ENCODE peak calls at places on chromosome 4, in five cellular contexts. One of them, this sample, is unnamed.

GRCh38 chr4:120749445-120750151 is 172.9 kb downstream of the PRDM5 start:
- DNase-seq in A549: no peak
- DNase-seq in K562: no peak
- DNase-seq in H1: no peak
- DNase-seq in HepG2: no peak
- DNase-seq in this sample: peak

GRCh38 chr4:171353535-171353934 is 459.7 kb upstream of the GALNTL6 start:
- DNase-seq in H1: no peak
- DNase-seq in A549: no peak
- DNase-seq in HepG2: no peak
- DNase-seq in K562: no peak
- DNase-seq in this sample: no peak

GRCh38 chr4:185265942-185266341 is 56.5 kb downstream of the SNX25 start:
- DNase-seq in H1: no peak
- DNase-seq in HepG2: no peak
- DNase-seq in A549: no peak
- DNase-seq in K562: no peak
- DNase-seq in this sample: peak

GRCh38 chr4:24770111-24770584 is 25.2 kb upstream of the SOD3 start:
- DNase-seq in HepG2: no peak
- DNase-seq in K562: no peak
- DNase-seq in A549: no peak
- DNase-seq in H1: peak
- DNase-seq in this sample: peak

GRCh38 chr4:164872481-164872880 is 4.5 kb upstream of the APELA start:
- DNase-seq in A549: no peak
- DNase-seq in K562: no peak
- DNase-seq in H1: no peak
- DNase-seq in HepG2: no peak
- DNase-seq in this sample: no peak

GRCh38 chr4:97917115-97917514 is 226.2 kb downstream of the STPG2 start:
- DNase-seq in A549: no peak
- DNase-seq in H1: no peak
- DNase-seq in K562: no peak
- DNase-seq in HepG2: no peak
- DNase-seq in this sample: no peak

GRCh38 chr4:87758278-87758677 is 41.1 kb upstream of the IBSP start:
- DNase-seq in K562: no peak
- DNase-seq in HepG2: no peak
- DNase-seq in A549: no peak
- DNase-seq in H1: no peak
- DNase-seq in this sample: no peak

GRCh38 chr4:1294424-1294823 is 4.7 kb downstream of the MAEA start:
- DNase-seq in A549: no peak
- DNase-seq in H1: no peak
- DNase-seq in K562: no peak
- DNase-seq in HepG2: no peak
- DNase-seq in this sample: no peak

GRCh38 chr4:6854098-6854744 is 55.4 kb upstream of the TBC1D14 start:
- DNase-seq in H1: no peak
- DNase-seq in A549: no peak
- DNase-seq in HepG2: no peak
- DNase-seq in K562: no peak
- DNase-seq in this sample: peak

GRCh38 chr4:123478859-123479345 is 82.3 kb downstream of the SPRY1 start:
- DNase-seq in A549: no peak
- DNase-seq in HepG2: peak
- DNase-seq in H1: no peak
- DNase-seq in K562: no peak
- DNase-seq in this sample: no peak

GRCh38 chr4:93183589-93183988 is 645.0 kb upstream of the ATOH1 start:
- DNase-seq in K562: no peak
- DNase-seq in A549: no peak
- DNase-seq in HepG2: no peak
- DNase-seq in H1: no peak
- DNase-seq in this sample: no peak

GRCh38 chr4:153741529-153741928 is 18.3 kb downstream of the RNF175 start:
- DNase-seq in A549: no peak
- DNase-seq in H1: no peak
- DNase-seq in HepG2: no peak
- DNase-seq in K562: no peak
- DNase-seq in this sample: no peak

DNA sequence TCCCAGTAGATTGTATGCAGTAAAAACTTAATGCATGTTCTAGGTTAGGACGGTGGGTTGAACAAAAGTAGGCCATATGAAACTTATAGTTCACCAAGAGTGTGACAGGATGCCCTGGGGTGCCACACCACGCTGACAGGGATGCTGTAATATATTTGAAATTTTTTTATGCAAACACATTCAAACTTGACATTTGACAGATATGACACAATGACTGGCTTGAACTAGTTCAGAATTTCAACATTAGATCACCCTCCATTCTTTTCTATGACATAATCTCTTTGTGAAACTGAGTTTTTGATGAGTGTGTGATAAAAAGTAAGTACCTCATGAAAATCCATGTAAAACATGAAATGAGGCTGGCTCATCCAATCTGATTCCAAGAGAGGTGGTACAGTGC is 198.4 kb downstream of the PALLD start:
- DNase-seq in K562: no peak
- DNase-seq in H1: no peak
- DNase-seq in A549: no peak
- DNase-seq in HepG2: no peak
- DNase-seq in this sample: no peak
- TF ChIP-seq HDAC2 in K562: no peak
- TF ChIP-seq HDAC2 in H1: no peak
- TF ChIP-seq HDAC2 in A549: no peak
- TF ChIP-seq HDAC2 in HepG2: no peak
- TF ChIP-seq HDAC2 in this sample: no peak

DNA sequence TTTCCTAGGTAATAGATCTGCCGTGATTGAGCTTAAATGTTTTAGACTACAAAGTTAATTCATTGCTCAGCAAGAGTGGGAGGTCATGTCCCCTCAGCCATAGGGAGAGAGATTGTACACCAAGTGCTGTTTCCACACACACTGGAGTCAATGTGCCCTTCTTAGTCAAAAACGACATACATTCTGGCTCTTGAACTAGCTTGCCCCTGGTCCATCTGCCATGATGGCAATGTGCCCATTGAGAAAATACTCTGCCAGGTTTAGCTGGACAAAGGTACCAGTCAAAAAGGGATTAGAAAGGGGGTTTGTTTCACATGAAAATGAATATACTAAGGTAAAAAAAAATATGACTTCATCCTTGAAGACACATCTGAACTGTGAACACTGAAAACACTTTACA is 377.1 kb upstream of the ADGRL3 start:
- DNase-seq in K562: no peak
- DNase-seq in A549: no peak
- DNase-seq in HepG2: no peak
- DNase-seq in H1: no peak
- DNase-seq in this sample: no peak
- TF ChIP-seq HDAC2 in K562: no peak
- TF ChIP-seq HDAC2 in A549: no peak
- TF ChIP-seq HDAC2 in HepG2: no peak
- TF ChIP-seq HDAC2 in H1: no peak
- TF ChIP-seq HDAC2 in this sample: no peak

DNA sequence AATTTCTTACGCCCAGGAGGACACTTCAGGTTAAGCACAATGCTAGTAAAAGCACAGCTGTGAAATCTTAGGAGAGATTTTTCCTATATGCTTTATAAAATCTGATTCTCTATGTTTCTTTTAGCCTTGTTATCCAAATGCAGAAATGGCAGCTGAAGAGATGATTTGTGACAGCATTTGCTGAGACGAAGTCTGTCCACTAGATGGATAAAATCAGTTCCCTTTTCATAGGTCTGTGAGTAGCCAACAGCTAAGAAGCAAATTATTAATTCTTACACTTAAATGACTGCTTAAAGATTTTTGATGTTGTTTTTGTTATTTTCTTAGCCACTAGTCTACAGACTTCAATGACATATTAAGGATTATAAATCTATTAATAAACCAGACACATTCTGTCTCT is 5.3 kb downstream of the GPM6A start:
- DNase-seq in A549: no peak
- DNase-seq in HepG2: no peak
- DNase-seq in K562: no peak
- DNase-seq in H1: no peak
- DNase-seq in this sample: no peak
- TF ChIP-seq HDAC2 in A549: no peak
- TF ChIP-seq HDAC2 in HepG2: no peak
- TF ChIP-seq HDAC2 in K562: no peak
- TF ChIP-seq HDAC2 in H1: no peak
- TF ChIP-seq HDAC2 in this sample: no peak

GRCh38 chr4:89316931-89317366 is 9.3 kb upstream of the GPRIN3 start:
- DNase-seq in HepG2: no peak
- DNase-seq in A549: no peak
- DNase-seq in K562: no peak
- DNase-seq in H1: no peak
- DNase-seq in this sample: no peak
- TF ChIP-seq HDAC2 in HepG2: no peak
- TF ChIP-seq HDAC2 in A549: no peak
- TF ChIP-seq HDAC2 in K562: no peak
- TF ChIP-seq HDAC2 in H1: no peak
- TF ChIP-seq HDAC2 in this sample: no peak

DNA sequence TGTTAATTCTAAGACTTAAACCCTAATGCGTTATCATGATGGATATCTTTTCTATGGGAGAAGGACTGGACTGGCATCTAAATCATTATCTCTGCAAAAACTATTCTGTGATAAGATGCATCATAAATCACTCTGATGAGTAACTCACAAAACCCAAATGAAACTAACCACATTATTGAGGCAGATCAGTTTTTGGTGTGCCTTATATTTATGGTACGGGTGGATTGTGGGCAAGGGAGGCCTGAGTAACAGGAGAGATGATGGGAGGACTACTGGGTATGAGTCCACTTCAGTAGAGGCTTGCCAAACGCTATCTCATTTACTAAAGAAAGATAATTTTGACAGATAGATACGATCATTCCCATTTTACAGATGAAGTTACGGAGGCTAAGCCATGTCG is 66.4 kb upstream of the GUCY1A1 start:
- DNase-seq in HepG2: no peak
- DNase-seq in H1: no peak
- DNase-seq in K562: no peak
- DNase-seq in A549: no peak
- DNase-seq in this sample: no peak
- TF ChIP-seq HDAC2 in HepG2: no peak
- TF ChIP-seq HDAC2 in H1: no peak
- TF ChIP-seq HDAC2 in K562: no peak
- TF ChIP-seq HDAC2 in A549: no peak
- TF ChIP-seq HDAC2 in this sample: no peak